ENCODE peak calls at places on chromosomes 11 and 22, in ten cellular contexts. E is activated B cell treated with CpG ODN at 0.5 μM for 24 hours; N is tibial nerve; Y is SJSA1; X is central memory CD8-positive, alpha-beta T cell; W is GM13976; D is stimulated activated CD4-positive, alpha-beta T cell treated with anti-CD3 and anti-CD28 coated beads, Interleukin-12 subunit alpha, Interleukin-12 subunit beta, amount 100 ng/mL, for 48 hours; I is naive thymus-derived CD8-positive, alpha-beta T cell; K is HuH-7; V is choroid plexus epithelial cell. O is an unnamed sample.

GRCh38 chr11:13335319-13335718 is 57.7 kb downstream of the BMAL1 start:
- DNase-seq in E (no peak), N (peak; percentile 82), Y (peak; percentile 75), X (peak; percentile 55), W (peak; percentile 69), D (peak; percentile 60), I (peak; percentile 56), K (peak; percentile 66), V (peak; percentile 79), O (no peak)

GRCh38 chr11:129643031-129643721 is 172.5 kb upstream of the TMEM45B start:
- DNase-seq in E (no peak), N (no peak), Y (no peak), X (no peak), W (no peak), D (peak; percentile 33), I (no peak), K (no peak), V (peak; percentile 65), O (peak; percentile 45)

GRCh38 chr22:38426628-38427027 is 28.4 kb downstream of the KCNJ4 start:
- DNase-seq in E (no peak), N (no peak), Y (no peak), X (no peak), W (no peak), D (no peak), I (no peak), K (no peak), V (no peak), O (no peak)

GRCh38 chr11:76763573-76764348 is 19.4 kb upstream of the TSKU start:
- DNase-seq in E (no peak), N (no peak), Y (peak; percentile 59), X (no peak), W (no peak), D (no peak), I (no peak), K (no peak), V (peak; percentile 87), O (no peak)

GRCh38 chr11:62876712-62877111 is 4.0 kb upstream of the SLC3A2 start:
- DNase-seq in E (no peak), N (no peak), Y (no peak), X (no peak), W (no peak), D (no peak), I (no peak), K (no peak), V (no peak), O (no peak)

GRCh38 chr11:67119577-67120391 is 721 bp downstream of the KDM2A start:
- DNase-seq in E (peak; percentile 33), N (peak; percentile 36), Y (no peak), X (no peak), W (peak; percentile 55), D (no peak), I (peak; percentile 12), K (peak; percentile 86), V (no peak), O (no peak)

GRCh38 chr11:118853693-118854092 is 30.0 kb upstream of the CXCR5 start:
- DNase-seq in E (no peak), N (no peak), Y (no peak), X (no peak), W (no peak), D (no peak), I (no peak), K (no peak), V (no peak), O (no peak)

GRCh38 chr11:18727499-18728236 is 1.7 kb upstream of the IGSF22 start:
- DNase-seq in E (no peak), N (peak; percentile 16), Y (no peak), X (no peak), W (peak; percentile 77), D (peak; percentile 30), I (peak; percentile 45), K (peak; percentile 75), V (peak; percentile 48), O (no peak)

GRCh38 chr11:68673991-68674390 is 10.4 kb upstream of the GAL start:
- DNase-seq in E (no peak), N (no peak), Y (no peak), X (no peak), W (no peak), D (no peak), I (no peak), K (no peak), V (no peak), O (no peak)

GRCh38 chr11:20601221-20601914 is 2.0 kb downstream of the SLC6A5 start:
- DNase-seq in E (no peak), N (no peak), Y (no peak), X (no peak), W (no peak), D (no peak), I (no peak), K (no peak), V (no peak), O (no peak)

GRCh38 chr11:69298778-69299461 is 5.0 kb downstream of the MYEOV start:
- DNase-seq in E (no peak), N (no peak), Y (peak; percentile 57), X (no peak), W (no peak), D (no peak), I (no peak), K (no peak), V (no peak), O (no peak)

GRCh38 chr11:5288108-5288911 is 13.4 kb downstream of the OR51B4 start:
- DNase-seq in E (no peak), N (no peak), Y (peak; percentile 62), X (no peak), W (no peak), D (no peak), I (no peak), K (no peak), V (peak; percentile 28), O (no peak)

GRCh38 chr22:48567213-48567975 is 1260.3 kb downstream of the BRD1 start:
- DNase-seq in E (no peak), N (no peak), Y (no peak), X (no peak), W (no peak), D (no peak), I (no peak), K (no peak), V (no peak), O (no peak)

GRCh38 chr22:34489861-34490260 is 569.6 kb upstream of the LARGE1 start:
- DNase-seq in E (no peak), N (no peak), Y (no peak), X (no peak), W (no peak), D (no peak), I (no peak), K (no peak), V (no peak), O (no peak)

GRCh38 chr11:118635237-118635591 is 27.8 kb downstream of the PHLDB1 start:
- DNase-seq in E (no peak), N (no peak), Y (no peak), X (no peak), W (no peak), D (no peak), I (no peak), K (no peak), V (no peak), O (no peak)

GRCh38 chr11:119976805-119977583 is 160.9 kb downstream of the TRIM29 start:
- DNase-seq in E (no peak), N (no peak), Y (no peak), X (no peak), W (no peak), D (no peak), I (no peak), K (no peak), V (no peak), O (no peak)

GRCh38 chr11:34654491-34655334 is 33.8 kb downstream of the EHF start:
- DNase-seq in E (no peak), N (peak; percentile 64), Y (no peak), X (no peak), W (no peak), D (no peak), I (no peak), K (peak; percentile 53), V (peak; percentile 56), O (no peak)

O was measured in T1000.